ENCODE peak calls at places on chromosomes 11 and 22, in six cellular contexts. One of them, this sample, is unnamed. For H3K4me1, the result is how much of the 10 kb centered on the place peaks cover.

GRCh38 chr11:68206211-68206610 is 6.9 kb downstream of the KMT5B start:
- DNase-seq in MM.1S: peak
- DNase-seq in heart left ventricle: no peak
- DNase-seq in DND-41: peak
- DNase-seq in cardiac muscle cell: peak
- DNase-seq in astrocyte: peak
- DNase-seq in this sample: no peak

GRCh38 chr11:6404341-6405038 is 14.2 kb downstream of the SMPD1 start:
- DNase-seq in MM.1S: no peak
- DNase-seq in heart left ventricle: no peak
- DNase-seq in DND-41: no peak
- DNase-seq in astrocyte: peak
- DNase-seq in cardiac muscle cell: no peak
- DNase-seq in this sample: no peak

GRCh38 chr22:28674121-28674563 is 5.5 kb downstream of the TTC28 start:
- DNase-seq in heart left ventricle: no peak
- DNase-seq in DND-41: peak
- DNase-seq in cardiac muscle cell: no peak
- DNase-seq in astrocyte: peak
- DNase-seq in MM.1S: peak
- DNase-seq in this sample: no peak

GRCh38 chr22:45564349-45565030 is 61.8 kb downstream of the FBLN1 start:
- DNase-seq in DND-41: no peak
- DNase-seq in astrocyte: no peak
- DNase-seq in MM.1S: no peak
- DNase-seq in cardiac muscle cell: no peak
- DNase-seq in heart left ventricle: peak
- DNase-seq in this sample: peak

GRCh38 chr11:47538741-47539575 is 14.0 kb downstream of the CELF1 start:
- DNase-seq in DND-41: no peak
- DNase-seq in heart left ventricle: no peak
- DNase-seq in cardiac muscle cell: no peak
- DNase-seq in astrocyte: no peak
- DNase-seq in MM.1S: no peak
- DNase-seq in this sample: peak

GRCh38 chr11:108122166-108122628 is 830 bp downstream of the ACAT1 start:
- DNase-seq in DND-41: no peak
- DNase-seq in cardiac muscle cell: no peak
- DNase-seq in astrocyte: peak
- DNase-seq in heart left ventricle: no peak
- DNase-seq in MM.1S: no peak
- DNase-seq in this sample: peak

GRCh38 chr11:68441466-68442230 is 18.9 kb upstream of the PPP6R3 start:
- DNase-seq in MM.1S: no peak
- DNase-seq in cardiac muscle cell: no peak
- DNase-seq in astrocyte: peak
- DNase-seq in DND-41: no peak
- DNase-seq in heart left ventricle: no peak
- DNase-seq in this sample: no peak

GRCh38 chr22:21816472-21816786 is 51.0 kb downstream of the MAPK1 start:
- DNase-seq in heart left ventricle: no peak
- DNase-seq in MM.1S: no peak
- DNase-seq in cardiac muscle cell: no peak
- DNase-seq in astrocyte: no peak
- DNase-seq in DND-41: no peak
- DNase-seq in this sample: no peak

GRCh38 chr11:27141576-27141975 is 101.0 kb downstream of the BBOX1 start:
- DNase-seq in astrocyte: no peak
- DNase-seq in MM.1S: no peak
- DNase-seq in heart left ventricle: no peak
- DNase-seq in DND-41: no peak
- DNase-seq in cardiac muscle cell: no peak
- DNase-seq in this sample: no peak

GRCh38 chr11:97574976-97575665 is 1185.3 kb downstream of the JRKL start:
- DNase-seq in MM.1S: peak
- DNase-seq in DND-41: no peak
- DNase-seq in cardiac muscle cell: no peak
- DNase-seq in astrocyte: peak
- DNase-seq in heart left ventricle: no peak
- DNase-seq in this sample: no peak

GRCh38 chr22:23847310-23847920 is 8.6 kb upstream of the DERL3 start:
- DNase-seq in cardiac muscle cell: no peak
- DNase-seq in DND-41: no peak
- DNase-seq in MM.1S: no peak
- DNase-seq in astrocyte: no peak
- DNase-seq in heart left ventricle: no peak
- DNase-seq in this sample: no peak

GRCh38 chr22:24433868-24434471 is 6.6 kb downstream of the ADORA2A start:
- DNase-seq in MM.1S: peak
- DNase-seq in cardiac muscle cell: no peak
- DNase-seq in heart left ventricle: no peak
- DNase-seq in DND-41: no peak
- DNase-seq in astrocyte: peak
- DNase-seq in this sample: peak

GRCh38 chr11:45373506-45373905 is 87.4 kb upstream of the SYT13 start:
- DNase-seq in MM.1S: no peak
- DNase-seq in DND-41: no peak
- DNase-seq in heart left ventricle: no peak
- DNase-seq in cardiac muscle cell: no peak
- DNase-seq in astrocyte: no peak
- DNase-seq in this sample: no peak

GRCh38 chr11:75925785-75926164 is 110.8 kb downstream of the UVRAG start:
- DNase-seq in MM.1S: no peak
- DNase-seq in astrocyte: peak
- DNase-seq in DND-41: no peak
- DNase-seq in cardiac muscle cell: no peak
- DNase-seq in heart left ventricle: no peak
- DNase-seq in this sample: no peak

GRCh38 chr11:105852427-105852826 is 169.6 kb downstream of the MSANTD4 start:
- DNase-seq in DND-41: no peak
- DNase-seq in cardiac muscle cell: no peak
- DNase-seq in astrocyte: no peak
- DNase-seq in heart left ventricle: no peak
- DNase-seq in MM.1S: no peak
- DNase-seq in this sample: no peak

GRCh38 chr11:43833657-43834073 is 47.0 kb upstream of the ALKBH3 start:
- DNase-seq in MM.1S: no peak
- DNase-seq in astrocyte: peak
- DNase-seq in cardiac muscle cell: no peak
- DNase-seq in heart left ventricle: no peak
- DNase-seq in DND-41: no peak
- DNase-seq in this sample: no peak

GRCh38 chr11:74681686-74682651 is 49.3 kb downstream of the CHRDL2 start:
- DNase-seq in astrocyte: peak
- DNase-seq in DND-41: no peak
- DNase-seq in heart left ventricle: peak
- DNase-seq in cardiac muscle cell: no peak
- DNase-seq in MM.1S: no peak
- DNase-seq in this sample: no peak

GRCh38 chr11:70456921-70457532 is 58.7 kb downstream of the CTTN start:
- DNase-seq in MM.1S: no peak
- DNase-seq in cardiac muscle cell: no peak
- DNase-seq in DND-41: no peak
- DNase-seq in astrocyte: peak
- DNase-seq in heart left ventricle: no peak
- DNase-seq in this sample: no peak

GRCh38 chr11:95698939-95699562 is 90.5 kb downstream of the FAM76B start:
- DNase-seq in astrocyte: no peak
- DNase-seq in DND-41: no peak
- DNase-seq in heart left ventricle: no peak
- DNase-seq in cardiac muscle cell: no peak
- DNase-seq in MM.1S: no peak
- DNase-seq in this sample: no peak

GRCh38 chr11:117824571-117825537 is at the start of gene FXYD2:
- DNase-seq in MM.1S: no peak
- DNase-seq in cardiac muscle cell: no peak
- DNase-seq in heart left ventricle: peak
- DNase-seq in astrocyte: no peak
- DNase-seq in DND-41: peak
- DNase-seq in this sample: peak

GRCh38 chr11:15757299-15757698 is 599.0 kb downstream of the SOX6 start:
- DNase-seq in MM.1S: no peak
- DNase-seq in DND-41: peak
- DNase-seq in heart left ventricle: no peak
- DNase-seq in cardiac muscle cell: no peak
- DNase-seq in astrocyte: no peak
- DNase-seq in this sample: no peak

GRCh38 chr11:120172921-120173705 is 35.2 kb upstream of the TRIM29 start:
- DNase-seq in cardiac muscle cell: no peak
- DNase-seq in DND-41: no peak
- DNase-seq in MM.1S: no peak
- DNase-seq in heart left ventricle: no peak
- DNase-seq in astrocyte: no peak
- DNase-seq in this sample: peak

GRCh38 chr11:62217191-62217748 is 8.8 kb downstream of the SCGB2A1 start:
- DNase-seq in astrocyte: no peak
- DNase-seq in DND-41: no peak
- DNase-seq in cardiac muscle cell: peak
- DNase-seq in MM.1S: peak
- DNase-seq in heart left ventricle: no peak
- DNase-seq in this sample: no peak

GRCh38 chr22:30182365-30182764 is 64.2 kb downstream of the LIF start:
- DNase-seq in cardiac muscle cell: no peak
- DNase-seq in MM.1S: no peak
- DNase-seq in astrocyte: peak
- DNase-seq in DND-41: no peak
- DNase-seq in heart left ventricle: no peak
- DNase-seq in this sample: no peak

GRCh38 chr11:74255741-74256369 is 55.6 kb downstream of the P4HA3 start:
- DNase-seq in astrocyte: peak
- DNase-seq in DND-41: peak
- DNase-seq in heart left ventricle: peak
- DNase-seq in MM.1S: peak
- DNase-seq in cardiac muscle cell: peak
- DNase-seq in this sample: peak

DNA sequence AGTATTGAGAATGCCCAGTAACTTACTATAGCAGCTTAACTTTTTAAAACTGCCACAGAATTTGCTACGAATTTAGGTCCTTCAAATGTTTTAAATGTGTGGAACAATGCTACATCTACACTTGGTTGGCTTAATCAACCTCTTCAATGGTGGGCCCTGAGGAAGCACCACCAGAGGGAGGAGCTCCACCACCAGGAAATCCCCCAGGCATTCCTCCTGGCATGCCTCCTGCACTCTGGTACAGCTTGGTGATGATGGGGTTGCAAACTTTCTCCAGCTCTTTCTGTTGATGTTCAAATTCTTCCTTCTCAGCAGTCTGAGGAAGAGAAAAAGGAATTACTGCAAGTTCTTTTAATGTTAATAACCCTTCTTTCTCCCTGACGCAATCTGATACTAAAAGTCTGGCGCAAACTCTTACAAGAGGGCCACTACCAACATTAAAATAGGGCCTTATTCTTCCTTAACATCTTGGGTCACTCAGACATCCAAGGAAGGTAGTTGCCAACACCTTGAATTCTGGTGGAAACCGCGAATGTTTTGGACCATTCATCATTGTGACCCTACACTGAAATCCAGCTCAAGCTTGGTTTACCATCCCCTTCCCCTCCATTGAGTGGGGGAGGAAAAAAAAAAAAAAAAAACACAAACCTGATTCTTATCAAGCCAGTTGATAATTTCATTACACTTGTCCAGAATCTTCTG is 4.2 kb downstream of the HSPA8 start:
- DNase-seq in cardiac muscle cell: no peak
- DNase-seq in astrocyte: no peak
- DNase-seq in MM.1S: no peak
- DNase-seq in heart left ventricle: no peak
- DNase-seq in DND-41: no peak
- DNase-seq in this sample: no peak
- H3K4me1 ChIP-seq in cardiac muscle cell: under half
- H3K4me1 ChIP-seq in astrocyte: under half
- H3K4me1 ChIP-seq in MM.1S: under half
- H3K4me1 ChIP-seq in heart left ventricle: half or more
- H3K4me1 ChIP-seq in DND-41: under half
- H3K4me1 ChIP-seq in this sample: half or more

DNA sequence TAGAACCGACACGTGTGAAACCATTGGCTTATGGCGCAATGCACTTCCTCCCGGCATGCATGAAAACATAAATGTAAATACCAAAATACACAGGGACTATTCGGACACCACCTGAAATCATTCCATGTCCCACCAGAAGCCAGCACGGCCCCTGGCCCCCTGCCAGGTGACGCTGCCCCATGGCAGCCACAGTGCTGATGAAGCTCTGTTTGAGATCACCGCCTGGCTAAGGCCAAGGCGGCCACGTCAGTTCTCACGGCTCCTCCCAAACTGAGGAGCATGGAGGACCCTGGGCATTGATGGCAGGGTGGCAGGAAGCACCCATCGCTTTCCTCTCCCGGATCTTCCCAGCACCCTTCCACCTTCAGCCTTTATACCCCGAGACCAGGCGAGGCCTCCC is 89.5 kb downstream of the CDKN1C start:
- DNase-seq in cardiac muscle cell: no peak
- DNase-seq in MM.1S: no peak
- DNase-seq in heart left ventricle: no peak
- DNase-seq in DND-41: no peak
- DNase-seq in astrocyte: no peak
- DNase-seq in this sample: no peak
- H3K27ac ChIP-seq in cardiac muscle cell: no peak
- H3K27ac ChIP-seq in MM.1S: no peak
- H3K27ac ChIP-seq in heart left ventricle: no peak
- H3K27ac ChIP-seq in DND-41: no peak
- H3K27ac ChIP-seq in astrocyte: no peak
- H3K27ac ChIP-seq in this sample: no peak

GRCh38 chr11:1301220-1302000 is 8.0 kb downstream of the TOLLIP start:
- DNase-seq in heart left ventricle: no peak
- DNase-seq in MM.1S: no peak
- DNase-seq in cardiac muscle cell: no peak
- DNase-seq in DND-41: no peak
- DNase-seq in astrocyte: no peak
- DNase-seq in this sample: no peak
- H3K4me1 ChIP-seq in heart left ventricle: half or more
- H3K4me1 ChIP-seq in MM.1S: under half
- H3K4me1 ChIP-seq in cardiac muscle cell: under half
- H3K4me1 ChIP-seq in DND-41: under half
- H3K4me1 ChIP-seq in astrocyte: under half
- H3K4me1 ChIP-seq in this sample: under half

DNA sequence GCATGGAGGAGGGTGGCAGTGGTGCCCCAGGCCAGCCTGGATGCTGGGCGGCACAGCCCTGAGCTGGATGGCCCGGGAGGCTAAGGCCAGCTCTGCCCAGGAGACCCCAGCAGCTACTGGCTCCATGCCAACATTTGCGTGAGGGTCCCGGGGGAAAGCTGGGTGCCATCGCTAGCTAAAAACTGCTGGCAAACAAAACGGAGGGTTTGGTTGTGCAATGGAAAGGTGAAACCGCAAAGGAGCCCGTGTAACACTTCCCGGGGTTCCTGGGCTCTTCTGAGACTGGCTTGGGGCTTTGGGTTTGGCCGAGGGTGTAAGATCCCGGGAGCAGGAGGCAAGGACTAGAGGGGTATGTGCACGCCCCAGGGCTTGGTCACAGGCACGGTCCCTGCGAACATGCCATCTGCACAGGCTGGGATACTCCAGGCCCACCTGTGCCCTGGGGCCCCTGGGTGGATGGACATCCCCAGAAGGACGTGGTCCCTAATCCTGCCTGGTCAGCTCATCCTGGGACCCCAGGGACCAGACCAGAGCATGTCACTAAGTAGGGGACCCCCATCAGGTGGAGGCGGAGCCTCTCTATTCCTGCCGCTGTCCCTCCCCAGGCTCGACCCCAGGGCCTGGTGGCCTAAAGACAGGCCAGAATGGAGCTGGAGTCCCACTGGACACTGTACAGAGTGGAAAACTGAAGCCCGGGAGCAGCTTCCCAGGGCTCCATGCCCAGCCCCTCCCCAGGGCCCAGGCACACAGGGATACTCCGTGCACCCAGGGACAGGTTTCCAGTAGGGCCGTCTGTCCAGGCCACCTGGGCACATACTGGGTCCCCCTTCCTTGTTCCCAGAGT is 44.6 kb downstream of the IGF2 start:
- DNase-seq in MM.1S: no peak
- DNase-seq in DND-41: no peak
- DNase-seq in astrocyte: no peak
- DNase-seq in heart left ventricle: peak
- DNase-seq in cardiac muscle cell: no peak
- DNase-seq in this sample: no peak
- H3K27ac ChIP-seq in MM.1S: no peak
- H3K27ac ChIP-seq in DND-41: no peak
- H3K27ac ChIP-seq in astrocyte: no peak
- H3K27ac ChIP-seq in heart left ventricle: no peak
- H3K27ac ChIP-seq in cardiac muscle cell: no peak
- H3K27ac ChIP-seq in this sample: no peak